ENCODE peak calls at places on chromosomes 11 and 22, in seven cellular contexts. P is fibroblast of pulmonary artery; D is RWPE1; J is chondrocyte; H is stimulated activated CD4-positive, alpha-beta T cell treated with anti-CD3 and anti-CD28 coated beads, Interleukin-1b, Interleukin-23, amount 100 ng/mL, for 4 hours; Q is iris pigment epithelial cell; O is DMS153. X is an unnamed sample.

GRCh38 chr11:41065432-41065831 is 394.0 kb downstream of the LRRC4C start:
- DNase-seq in P (no peak), D (no peak), J (no peak), H (no peak), Q (no peak), O (no peak), X (no peak)

GRCh38 chr11:60947666-60948065 is 4.3 kb downstream of the SLC15A3 start:
- DNase-seq in P (no peak), D (no peak), J (no peak), H (no peak), Q (no peak), O (no peak), X (no peak)

GRCh38 chr11:70281114-70281729 is 10.7 kb downstream of the PPFIA1 start:
- DNase-seq in P (peak), D (no peak), J (peak), H (no peak), Q (peak), O (no peak), X (no peak)

GRCh38 chr11:26088391-26088790 is 243.5 kb upstream of the ANO3 start:
- DNase-seq in P (peak), D (peak), J (no peak), H (no peak), Q (peak), O (no peak), X (no peak)

GRCh38 chr11:41921991-41922390 is 462.5 kb upstream of the LRRC4C start:
- DNase-seq in P (no peak), D (no peak), J (no peak), H (no peak), Q (no peak), O (no peak), X (no peak)

GRCh38 chr22:25630446-25630845 is 66.0 kb downstream of the GRK3 start:
- DNase-seq in P (peak), D (no peak), J (no peak), H (no peak), Q (peak), O (no peak), X (no peak)

GRCh38 chr11:1565173-1565903 is 6.7 kb downstream of the DUSP8 start:
- DNase-seq in P (no peak), D (no peak), J (no peak), H (no peak), Q (no peak), O (no peak), X (no peak)

GRCh38 chr11:72141066-72141465 is 5.5 kb downstream of the FOLR3 start:
- DNase-seq in P (peak), D (peak), J (no peak), H (no peak), Q (peak), O (no peak), X (no peak)

GRCh38 chr22:31818481-31819392 is 64.9 kb downstream of the DEPDC5 start:
- DNase-seq in P (no peak), D (no peak), J (no peak), H (no peak), Q (peak), O (no peak), X (no peak)

GRCh38 chr11:47514825-47515647 is 37.9 kb downstream of the CELF1 start:
- DNase-seq in P (peak), D (peak), J (no peak), H (peak), Q (peak), O (no peak), X (no peak)

GRCh38 chr22:19962909-19963806 is 21.5 kb upstream of the TXNRD2 start:
- DNase-seq in P (peak), D (peak), J (peak), H (no peak), Q (peak), O (peak), X (no peak)

GRCh38 chr11:17968206-17968605 is 44.6 kb downstream of the SERGEF start:
- DNase-seq in P (no peak), D (no peak), J (no peak), H (no peak), Q (no peak), O (no peak), X (no peak)

GRCh38 chr11:11813288-11813962 is 28.3 kb upstream of the USP47 start:
- DNase-seq in P (peak), D (peak), J (no peak), H (no peak), Q (peak), O (no peak), X (no peak)

GRCh38 chr11:119773016-119773415 is 44.0 kb upstream of the NECTIN1 start:
- DNase-seq in P (no peak), D (no peak), J (no peak), H (no peak), Q (no peak), O (no peak), X (no peak)

GRCh38 chr11:68436985-68437926 is 23.3 kb upstream of the PPP6R3 start:
- DNase-seq in P (peak), D (peak), J (no peak), H (no peak), Q (peak), O (no peak), X (no peak)

GRCh38 chr11:115198301-115198700 is 305.9 kb downstream of the CADM1 start:
- DNase-seq in P (no peak), D (no peak), J (no peak), H (no peak), Q (peak), O (peak), X (no peak)

GRCh38 chr22:28398987-28399386 is 280.7 kb downstream of the TTC28 start:
- DNase-seq in P (peak), D (no peak), J (no peak), H (no peak), Q (peak), O (no peak), X (no peak)

GRCh38 chr22:31289335-31289734 is 3.0 kb downstream of the PIK3IP1 start:
- DNase-seq in P (no peak), D (no peak), J (peak), H (no peak), Q (no peak), O (peak), X (no peak)

GRCh38 chr11:63572026-63572688 is 9.0 kb upstream of the PLAAT2 start:
- DNase-seq in P (no peak), D (no peak), J (no peak), H (no peak), Q (no peak), O (no peak), X (no peak)

GRCh38 chr11:112453601-112454577 is 193.2 kb upstream of the PLET1 start:
- DNase-seq in P (peak), D (peak), J (no peak), H (peak), Q (peak), O (no peak), X (no peak)